ENCODE peak calls at places on chromosomes 12 and 14, in five cellular contexts. L is CD4-positive, alpha-beta memory T cell; G is H9; Q is kidney; R is stomach. N is an unnamed sample.

GRCh38 chr12:110090266-110091135 is 33.7 kb upstream of the IFT81 start:
- DNase-seq in L (no peak), G (no peak), Q (no peak), R (no peak), N (no peak)

GRCh38 chr14:26370118-26370517 is 227.7 kb downstream of the NOVA1 start:
- DNase-seq in L (no peak), G (no peak), Q (no peak), R (no peak), N (no peak)

GRCh38 chr12:127416796-127417195 is 850.2 kb upstream of the TMEM132C start:
- DNase-seq in L (no peak), G (no peak), Q (no peak), R (no peak), N (no peak)

GRCh38 chr12:105013892-105014291 is 27.8 kb downstream of the NOPCHAP1 start:
- DNase-seq in L (no peak), G (no peak), Q (no peak), R (no peak), N (no peak)

GRCh38 chr12:109513977-109514376 is 36.5 kb downstream of the UBE3B start:
- DNase-seq in L (no peak), G (no peak), Q (no peak), R (no peak), N (no peak)

GRCh38 chr12:13204428-13204827 is 7.9 kb downstream of the EMP1 start:
- DNase-seq in L (no peak), G (peak), Q (no peak), R (no peak), N (no peak)

GRCh38 chr12:12476836-12477531 is 85.7 kb downstream of the DUSP16 start:
- DNase-seq in L (no peak), G (no peak), Q (no peak), R (no peak), N (no peak)

GRCh38 chr12:91506461-91506860 is 323.8 kb upstream of the DCN start:
- DNase-seq in L (no peak), G (no peak), Q (no peak), R (no peak), N (no peak)

GRCh38 chr14:81974543-81974942 is 440.9 kb upstream of the SEL1L start:
- DNase-seq in L (no peak), G (no peak), Q (no peak), R (no peak), N (no peak)

GRCh38 chr14:99360774-99361595 is 89.0 kb upstream of the BCL11B start:
- DNase-seq in L (no peak), G (no peak), Q (no peak), R (no peak), N (no peak)

GRCh38 chr12:122079532-122080081 is 1.1 kb downstream of the MLXIP start:
- DNase-seq in L (no peak), G (no peak), Q (no peak), R (no peak), N (peak)

GRCh38 chr12:52310622-52311281 is 10.4 kb downstream of the KRT83 start:
- DNase-seq in L (no peak), G (no peak), Q (no peak), R (no peak), N (no peak)

GRCh38 chr14:25090716-25091454 is 40.9 kb upstream of the STXBP6 start:
- DNase-seq in L (no peak), G (no peak), Q (no peak), R (peak), N (peak)

GRCh38 chr14:50320279-50320678 is 8.2 kb downstream of the DMAC2L start:
- DNase-seq in L (no peak), G (no peak), Q (no peak), R (no peak), N (no peak)

GRCh38 chr12:118190266-118190665 is 54.3 kb downstream of the PEBP1 start:
- DNase-seq in L (no peak), G (no peak), Q (no peak), R (no peak), N (no peak)

GRCh38 chr12:57521475-57522018 is 1.1 kb upstream of the MBD6 start:
- DNase-seq in L (no peak), G (peak), Q (peak), R (peak), N (peak)

GRCh38 chr14:24632336-24632735 is 1.7 kb downstream of the GZMB start:
- DNase-seq in L (no peak), G (no peak), Q (no peak), R (no peak), N (no peak)

GRCh38 chr14:72863216-72864006 is 30.5 kb downstream of the DPF3 start:
- DNase-seq in L (no peak), G (no peak), Q (no peak), R (no peak), N (no peak)
- H3K27ac ChIP-seq in L (no peak), G (no peak), Q (no peak), R (no peak), N (no peak)

DNA sequence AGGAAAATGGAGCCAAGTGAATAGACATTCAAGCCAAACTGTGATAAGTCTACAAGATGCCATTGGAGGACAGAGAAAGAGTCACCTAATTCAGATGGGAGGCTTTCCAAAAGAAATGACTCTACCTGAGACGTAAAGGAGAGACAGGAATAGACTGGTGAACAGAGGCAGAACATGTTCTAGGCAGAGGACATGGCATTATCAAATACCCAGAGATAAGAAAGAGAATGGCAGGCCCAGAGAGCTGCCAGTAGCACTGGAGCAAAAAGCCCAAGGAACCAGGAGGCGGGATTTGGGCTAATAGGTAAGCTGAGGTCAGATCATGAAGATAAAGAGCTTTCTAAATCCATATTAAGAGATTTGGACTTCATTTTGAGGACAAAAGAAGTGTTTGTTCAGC is 207.1 kb downstream of the AKAP6 start:
- DNase-seq in L (no peak), G (no peak), Q (no peak), R (no peak), N (no peak)
- H3K27ac ChIP-seq in L (no peak), G (no peak), Q (no peak), R (no peak), N (no peak)

DNA sequence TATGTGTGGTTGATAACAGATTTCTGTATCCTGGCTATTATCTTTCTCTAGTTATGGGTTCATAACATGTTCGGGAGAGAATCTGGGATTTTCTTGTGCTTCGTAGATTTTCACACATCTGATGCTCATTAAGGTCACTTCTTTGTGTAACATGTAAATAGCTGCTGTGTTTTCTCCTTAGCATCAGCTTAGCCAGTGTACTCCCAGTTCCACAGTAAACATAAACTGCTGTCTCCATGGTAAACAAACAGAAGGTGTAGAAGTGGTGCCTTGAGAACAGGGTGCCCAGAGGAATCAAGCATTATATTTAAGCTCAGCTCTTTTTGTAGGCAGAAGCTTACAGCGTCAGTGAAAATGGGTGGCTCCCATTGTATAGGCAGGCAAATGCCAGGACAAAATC is 88.1 kb downstream of the ANO6 start:
- DNase-seq in L (no peak), G (no peak), Q (no peak), R (no peak), N (no peak)
- H3K27ac ChIP-seq in L (no peak), G (no peak), Q (no peak), R (peak), N (no peak)

GRCh38 chr14:72786377-72787350 is 107.2 kb downstream of the DPF3 start:
- DNase-seq in L (no peak), G (no peak), Q (no peak), R (no peak), N (no peak)
- H3K27ac ChIP-seq in L (no peak), G (no peak), Q (no peak), R (no peak), N (no peak)

GRCh38 chr14:104694991-104695659 is 5.7 kb downstream of the INF2 start:
- DNase-seq in L (peak), G (no peak), Q (no peak), R (peak), N (no peak)
- H3K27ac ChIP-seq in L (peak), G (no peak), Q (peak), R (peak), N (no peak)

GRCh38 chr12:576613-577110 is 86.6 kb downstream of the NINJ2 start:
- DNase-seq in L (no peak), G (peak), Q (no peak), R (no peak), N (no peak)
- H3K27ac ChIP-seq in L (no peak), G (no peak), Q (no peak), R (peak), N (no peak)

DNA sequence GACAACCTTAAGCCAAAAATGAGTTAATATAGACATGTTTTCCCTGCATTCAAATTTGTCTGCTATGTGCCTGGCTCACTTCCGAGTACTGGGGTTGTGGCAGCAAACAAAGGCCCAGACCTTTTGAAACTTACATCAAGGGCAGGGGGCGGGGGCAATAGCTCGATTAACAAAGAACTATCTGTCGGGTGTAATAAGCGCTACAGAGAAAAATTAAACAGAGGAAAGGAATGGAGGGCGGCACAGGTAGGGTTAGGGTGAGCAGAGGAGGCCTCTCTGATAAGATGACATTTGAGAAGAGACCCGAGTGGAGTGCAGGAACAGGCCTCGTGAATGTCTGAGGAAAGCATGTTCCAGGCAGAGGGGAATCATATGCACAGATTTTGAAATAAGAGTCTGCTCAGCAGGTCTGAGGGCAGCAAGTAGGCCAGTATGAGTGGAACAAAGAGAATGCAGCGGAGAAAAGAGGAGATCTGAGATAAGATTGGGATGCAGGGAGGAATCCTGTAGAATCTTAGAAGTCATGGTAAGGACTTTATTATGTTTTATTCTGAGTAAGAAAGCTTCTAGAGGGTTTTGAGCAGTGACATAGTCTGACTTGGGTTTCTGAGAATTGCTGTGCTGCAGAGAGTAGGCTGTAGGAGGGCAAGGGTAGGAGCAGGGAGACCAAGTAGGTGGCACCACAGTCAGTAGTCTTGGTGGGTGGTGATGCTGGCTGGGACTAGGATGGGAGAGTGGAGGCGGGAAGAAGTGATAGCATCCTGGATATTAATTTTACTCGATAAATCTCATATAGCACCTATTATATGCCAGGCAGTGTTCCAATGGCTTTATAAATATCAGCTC is 52.6 kb downstream of the BICDL1 start:
- DNase-seq in L (peak), G (no peak), Q (no peak), R (no peak), N (no peak)
- H3K27ac ChIP-seq in L (no peak), G (no peak), Q (no peak), R (no peak), N (peak)

GRCh38 chr14:52918486-52918885 is 32.4 kb downstream of the FERMT2 start:
- DNase-seq in L (peak), G (no peak), Q (no peak), R (no peak), N (no peak)
- H3K27ac ChIP-seq in L (peak), G (no peak), Q (peak), R (peak), N (peak)